ENCODE peak calls at places on chromosomes 2 and 18, in seven cellular contexts. P, Q, O, U, T, Z and N are unnamed samples.

GRCh38 chr18:63378919-63379638 is 12.1 kb upstream of the KDSR start:
- DNase-seq in T (no peak), Z (no peak), O (no peak), U (peak; percentile 21), P (no peak), Q (no peak), N (no peak)

GRCh38 chr2:234792566-234792965 is 159.3 kb upstream of the SH3BP4 start:
- DNase-seq in T (peak; percentile 15), Q (no peak), Z (no peak), P (peak; percentile 82), O (peak; percentile 35), U (no peak), N (no peak)

GRCh38 chr2:239188536-239188935 is 212.3 kb downstream of the HDAC4 start:
- DNase-seq in Q (no peak), U (no peak), T (no peak), Z (no peak), O (no peak), P (no peak), N (no peak)

GRCh38 chr2:194556639-194557038 is 1100.4 kb upstream of the SLC39A10 start:
- DNase-seq in O (no peak), P (no peak), Q (no peak), Z (no peak), U (no peak), T (no peak), N (no peak)

GRCh38 chr2:73069855-73070650 is 1.5 kb downstream of the SFXN5 start:
- DNase-seq in Z (no peak), O (no peak), P (no peak), Q (no peak), T (no peak), U (no peak), N (peak; percentile 45)

GRCh38 chr2:29606105-29606871 is 315.1 kb downstream of the ALK start:
- DNase-seq in Q (no peak), T (no peak), O (peak; percentile 92), P (no peak), Z (no peak), U (no peak), N (no peak)

GRCh38 chr2:149068996-149069888 is 30.7 kb downstream of the LYPD6B start:
- DNase-seq in T (no peak), O (peak; percentile 99), Q (no peak), Z (peak; percentile 17), P (no peak), U (no peak), N (no peak)

GRCh38 chr2:15042824-15043223 is 410.3 kb downstream of the LRATD1 start:
- DNase-seq in U (no peak), T (no peak), P (no peak), Q (no peak), Z (no peak), O (peak; percentile 51), N (no peak)

GRCh38 chr2:41488854-41489253 is 559.0 kb upstream of the PKDCC start:
- DNase-seq in Z (no peak), O (no peak), P (no peak), Q (no peak), T (no peak), U (no peak), N (no peak)

GRCh38 chr2:60489269-60489668 is 64.2 kb downstream of the BCL11A start:
- DNase-seq in Z (no peak), O (no peak), U (no peak), P (no peak), T (no peak), Q (no peak), N (no peak)

GRCh38 chr2:10039658-10040410 is 3.5 kb upstream of the KLF11 start:
- DNase-seq in T (peak; percentile 90), Q (no peak), O (no peak), P (no peak), Z (no peak), U (no peak), N (no peak)

GRCh38 chr2:8337321-8337720 is 344.5 kb upstream of the ID2 start:
- DNase-seq in Q (no peak), O (no peak), P (no peak), U (no peak), T (no peak), Z (no peak), N (no peak)

GRCh38 chr2:200966770-200967169 is 3.3 kb upstream of the ORC2 start:
- DNase-seq in Q (no peak), T (no peak), P (no peak), O (peak; percentile 58), Z (no peak), U (peak; percentile 19), N (no peak)